ENCODE peak calls at places on chromosomes 3 and 15, in seven cellular contexts. G is heart left ventricle; L is neuronal stem cell; W is neural progenitor cell; Y is CD4-positive, CD25-positive, alpha-beta regulatory T cell; F is sigmoid colon; X is uterus. V is an unnamed sample.

GRCh38 chr3:128323206-128324081 is 143.2 kb downstream of the DNAJB8 start:
- DNase-seq in G (peak), L (no peak), W (no peak), Y (no peak), F (peak), X (no peak), V (no peak)

GRCh38 chr3:98817546-98817945 is 54.4 kb downstream of the ST3GAL6 start:
- DNase-seq in G (no peak), L (peak), W (peak), Y (peak), F (no peak), X (no peak), V (no peak)

GRCh38 chr15:77818484-77819270 is 186.0 kb upstream of the LINGO1 start:
- DNase-seq in G (no peak), L (no peak), W (peak), Y (no peak), F (no peak), X (no peak), V (no peak)

GRCh38 chr15:74202461-74203401 is at the start of gene STRA6:
- DNase-seq in G (no peak), L (peak), W (peak), Y (no peak), F (no peak), X (no peak), V (no peak)

GRCh38 chr15:25237291-25237978 is 201.4 kb downstream of the UBE3A start:
- DNase-seq in G (no peak), L (no peak), W (no peak), Y (no peak), F (peak), X (no peak), V (no peak)

GRCh38 chr15:96720251-96720650 is 389.8 kb downstream of the NR2F2 start:
- DNase-seq in G (no peak), L (no peak), W (peak), Y (no peak), F (no peak), X (no peak), V (no peak)

GRCh38 chr15:38455096-38455495 is 1.2 kb downstream of the FAM98B start:
- DNase-seq in G (no peak), L (no peak), W (no peak), Y (no peak), F (no peak), X (no peak), V (no peak)

GRCh38 chr15:69801132-69801531 is 296.6 kb downstream of the TLE3 start:
- DNase-seq in G (no peak), L (no peak), W (no peak), Y (no peak), F (no peak), X (no peak), V (no peak)

GRCh38 chr3:140292154-140292553 is 357.2 kb downstream of the CLSTN2 start:
- DNase-seq in G (no peak), L (no peak), W (no peak), Y (no peak), F (no peak), X (no peak), V (no peak)

GRCh38 chr3:150407051-150407817 is 864 bp upstream of the TSC22D2 start:
- DNase-seq in G (no peak), L (no peak), W (no peak), Y (no peak), F (no peak), X (no peak), V (no peak)

GRCh38 chr15:27826902-27827321 is 272.2 kb downstream of the OCA2 start:
- DNase-seq in G (no peak), L (no peak), W (no peak), Y (no peak), F (no peak), X (no peak), V (no peak)

GRCh38 chr15:80309769-80310384 is 57.9 kb upstream of the CTXND1 start:
- DNase-seq in G (no peak), L (peak), W (peak), Y (no peak), F (no peak), X (no peak), V (no peak)

GRCh38 chr3:123627673-123628670 is 43.1 kb upstream of the HACD2 start:
- DNase-seq in G (peak), L (no peak), W (no peak), Y (no peak), F (peak), X (peak), V (no peak)

GRCh38 chr3:124780356-124780755 is 50.1 kb downstream of the UMPS start:
- DNase-seq in G (peak), L (no peak), W (no peak), Y (no peak), F (peak), X (peak), V (peak)

GRCh38 chr3:112013058-112013783 is 14.5 kb downstream of the TAGLN3 start:
- DNase-seq in G (peak), L (peak), W (peak), Y (peak), F (peak), X (peak), V (peak)

GRCh38 chr3:46734773-46735172 is 17.1 kb upstream of the PRSS50 start:
- DNase-seq in G (no peak), L (no peak), W (no peak), Y (no peak), F (no peak), X (no peak), V (no peak)

GRCh38 chr15:50911001-50911400 is 2.5 kb downstream of the AP4E1 start:
- DNase-seq in G (no peak), L (no peak), W (no peak), Y (no peak), F (no peak), X (no peak), V (no peak)

DNA sequence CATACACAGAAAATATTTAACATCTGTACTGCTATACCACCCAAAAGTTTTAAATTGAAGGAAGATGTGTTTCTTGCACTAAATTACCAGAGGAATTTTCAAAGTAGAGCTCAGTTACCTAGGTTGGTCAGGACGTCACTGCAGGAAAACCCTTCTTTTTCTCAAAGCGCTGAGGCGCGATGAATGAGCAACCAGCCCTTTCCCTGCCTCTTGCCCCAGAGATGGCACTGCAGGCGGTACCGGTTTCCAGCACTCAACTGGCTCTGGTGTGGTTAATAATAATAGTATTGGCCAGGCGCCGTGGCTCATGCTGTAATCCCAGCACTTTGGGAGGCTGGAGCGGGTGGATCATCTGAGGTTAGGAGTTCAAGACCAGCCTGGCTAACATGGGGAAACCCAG is 49.3 kb downstream of the HES1 start:
- DNase-seq in G (no peak), L (no peak), W (peak), Y (no peak), F (no peak), X (no peak), V (no peak)
- H3K27ac ChIP-seq in G (no peak), L (no peak), W (peak), Y (no peak), F (no peak), X (no peak), V (no peak)

GRCh38 chr15:70923311-70924080 is 30.9 kb downstream of the LRRC49 start:
- DNase-seq in G (no peak), L (no peak), W (no peak), Y (no peak), F (no peak), X (no peak), V (no peak)

GRCh38 chr15:70916531-70916930 is 23.9 kb downstream of the LRRC49 start:
- DNase-seq in G (no peak), L (no peak), W (no peak), Y (no peak), F (no peak), X (no peak), V (no peak)

GRCh38 chr15:70917955-70918354 is 25.3 kb downstream of the LRRC49 start:
- DNase-seq in G (no peak), L (no peak), W (no peak), Y (no peak), F (no peak), X (no peak), V (no peak)

GRCh38 chr15:70922119-70922518 is 29.5 kb downstream of the LRRC49 start:
- DNase-seq in G (no peak), L (no peak), W (no peak), Y (no peak), F (no peak), X (no peak), V (no peak)

DNA sequence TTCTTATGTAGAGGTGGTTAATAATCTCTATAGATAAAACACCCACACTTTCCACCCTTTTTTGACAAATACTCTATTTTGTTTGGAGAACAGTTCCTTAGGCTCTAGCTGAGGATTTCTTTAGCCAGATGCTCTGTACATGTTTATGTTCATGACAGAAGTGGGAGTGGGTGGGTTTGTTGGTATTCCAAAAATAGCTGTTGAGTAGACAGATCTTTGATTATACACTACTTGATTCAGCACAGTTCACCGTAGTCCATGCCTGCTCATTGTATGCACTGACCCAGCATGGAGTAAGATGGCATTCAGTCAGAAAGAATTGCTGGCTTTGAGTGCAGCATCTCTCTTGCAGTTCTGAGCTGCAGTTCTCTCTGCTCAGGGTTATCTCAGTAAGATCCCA is 28.7 kb downstream of the LRRC49 start:
- DNase-seq in G (no peak), L (no peak), W (no peak), Y (no peak), F (no peak), X (no peak), V (no peak)
- H3K27ac ChIP-seq in G (no peak), L (no peak), W (no peak), Y (no peak), F (no peak), X (no peak), V (peak)

DNA sequence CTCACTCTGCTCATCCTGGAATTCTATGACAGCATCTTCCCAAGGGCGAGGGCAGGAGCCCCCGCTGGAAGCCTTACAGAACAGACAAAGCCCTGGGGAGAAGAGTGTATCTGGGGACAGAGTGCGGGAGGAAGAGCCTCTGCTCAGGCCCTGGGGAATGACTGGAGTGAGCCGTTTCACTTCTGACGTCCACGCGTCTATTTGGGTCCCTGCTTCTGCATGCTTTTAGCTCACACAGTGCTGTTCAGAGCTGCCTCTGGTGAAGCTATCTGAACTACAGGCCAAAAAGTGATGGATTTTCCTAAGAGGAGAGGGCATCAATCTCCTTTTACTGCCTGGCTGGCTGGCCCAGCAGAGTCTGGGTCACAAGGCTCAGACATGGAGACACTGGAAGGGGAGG is 311.9 kb downstream of the NTRK3 start:
- DNase-seq in G (peak), L (no peak), W (no peak), Y (no peak), F (no peak), X (peak), V (no peak)
- H3K27ac ChIP-seq in G (no peak), L (no peak), W (no peak), Y (no peak), F (peak), X (peak), V (peak)

GRCh38 chr3:11136116-11136515 is 18.2 kb upstream of the HRH1 start:
- DNase-seq in G (no peak), L (no peak), W (no peak), Y (no peak), F (no peak), X (no peak), V (no peak)
- H3K27ac ChIP-seq in G (no peak), L (no peak), W (no peak), Y (no peak), F (peak), X (peak), V (no peak)

DNA sequence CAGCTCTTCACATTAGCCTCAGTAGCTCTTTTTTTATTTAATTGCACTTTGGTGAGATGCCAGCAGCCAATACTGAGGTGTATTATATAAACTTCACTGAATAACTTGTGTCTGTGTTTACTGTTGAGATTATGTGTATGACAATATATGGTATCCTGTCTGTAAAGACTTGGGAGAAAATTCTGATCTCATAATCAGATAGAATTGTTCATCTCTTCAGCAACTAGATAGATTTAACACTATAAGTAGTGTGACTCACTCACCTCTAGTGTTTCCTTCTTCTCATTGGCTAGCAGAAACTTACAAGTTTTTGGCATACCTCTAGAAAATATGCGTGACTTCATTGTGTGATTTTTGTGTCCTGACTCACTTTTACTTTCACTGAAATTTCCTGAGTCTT is 67.6 kb upstream of the TGFBR2 start:
- DNase-seq in G (no peak), L (no peak), W (no peak), Y (no peak), F (no peak), X (no peak), V (no peak)
- H3K27ac ChIP-seq in G (no peak), L (no peak), W (no peak), Y (no peak), F (no peak), X (no peak), V (no peak)

GRCh38 chr3:71495708-71496472 is 87.6 kb downstream of the FOXP1 start:
- DNase-seq in G (no peak), L (no peak), W (no peak), Y (peak), F (no peak), X (peak), V (no peak)
- H3K27ac ChIP-seq in G (peak), L (no peak), W (no peak), Y (peak), F (peak), X (peak), V (peak)